ENCODE peak calls at places on chromosomes 4 and X, in five cellular contexts. A, S, J, G and Y are unnamed samples.

GRCh38 chr4:118968006-118968405 is 79.4 kb downstream of the SYNPO2 start:
- DNase-seq in A (peak), J (no peak), G (peak), S (peak), Y (no peak)

GRCh38 chr4:173243321-173243720 is 74.7 kb downstream of the GALNT7 start:
- DNase-seq in G (no peak), J (no peak), S (peak), A (no peak), Y (no peak)

GRCh38 chr4:8198206-8198905 is 734 bp upstream of the SH3TC1 start:
- DNase-seq in J (no peak), S (no peak), A (peak), G (no peak), Y (no peak)

GRCh38 chr4:5276475-5277045 is 225.3 kb downstream of the STK32B start:
- DNase-seq in S (no peak), G (no peak), A (no peak), J (no peak), Y (no peak)

GRCh38 chr4:147826288-147826646 is 94.4 kb downstream of the ARHGAP10 start:
- DNase-seq in J (no peak), S (no peak), G (no peak), A (peak), Y (no peak)

GRCh38 chr4:77393981-77394380 is 211.6 kb upstream of the CXCL13 start:
- DNase-seq in J (no peak), A (no peak), S (no peak), G (no peak), Y (no peak)

GRCh38 chr4:18441676-18442075 is 420.1 kb upstream of the LCORL start:
- DNase-seq in S (no peak), J (no peak), A (no peak), G (no peak), Y (no peak)

GRCh38 chr4:94889523-94889922 is 131.8 kb downstream of the BMPR1B start:
- DNase-seq in A (no peak), G (no peak), J (no peak), S (no peak), Y (no peak)

GRCh38 chr4:153465583-153465921 is 608 bp upstream of the TMEM131L start:
- DNase-seq in J (peak), G (peak), A (peak), S (peak), Y (peak)

GRCh38 chrX:131828482-131828881 is 194.6 kb upstream of the STK26 start:
- DNase-seq in J (no peak), G (no peak), S (no peak), A (no peak), Y (no peak)

GRCh38 chr4:147110968-147111367 is 165.3 kb upstream of the TTC29 start:
- DNase-seq in G (no peak), A (no peak), S (peak), J (no peak), Y (no peak)

GRCh38 chr4:108838451-108838850 is 75.6 kb upstream of the ETNPPL start:
- DNase-seq in J (no peak), S (no peak), A (no peak), G (no peak), Y (no peak)

GRCh38 chr4:140816806-140817205 is 60.6 kb upstream of the TBC1D9 start:
- DNase-seq in J (no peak), G (no peak), S (no peak), A (no peak), Y (no peak)

GRCh38 chr4:8351931-8352367 is 82.4 kb downstream of the HTRA3 start:
- DNase-seq in A (no peak), J (no peak), S (peak), G (no peak), Y (no peak)

GRCh38 chrX:13398073-13398823 is 78.4 kb upstream of the ATXN3L start:
- DNase-seq in A (peak), S (peak), J (no peak), G (no peak), Y (no peak)

GRCh38 chr4:105186701-105187158 is 40.1 kb downstream of the TET2 start:
- DNase-seq in S (peak), A (no peak), G (no peak), J (no peak), Y (no peak)

GRCh38 chr4:92514632-92515031 is 210.9 kb downstream of the GRID2 start:
- DNase-seq in S (no peak), G (no peak), A (no peak), J (no peak), Y (no peak)

GRCh38 chr4:161160718-161161117 is 1003.1 kb downstream of the FSTL5 start:
- DNase-seq in G (no peak), J (no peak), A (no peak), S (no peak), Y (no peak)

GRCh38 chrX:40411350-40412111 is 169.2 kb upstream of the ATP6AP2 start:
- DNase-seq in A (no peak), S (no peak), J (no peak), G (peak), Y (no peak)

GRCh38 chrX:23616361-23616760 is 50.9 kb upstream of the PRDX4 start:
- DNase-seq in G (peak), J (no peak), A (no peak), S (peak), Y (no peak)

GRCh38 chr4:22473268-22473667 is 42.6 kb downstream of the ADGRA3 start:
- DNase-seq in S (peak), G (no peak), A (no peak), J (no peak), Y (no peak)

GRCh38 chr4:121913667-121914066 is 38.2 kb downstream of the TRPC3 start:
- DNase-seq in J (no peak), A (no peak), S (no peak), G (no peak), Y (no peak)

GRCh38 chr4:10011885-10012284 is 9.4 kb downstream of the SLC2A9 start:
- DNase-seq in S (no peak), G (no peak), A (no peak), J (no peak), Y (no peak)

GRCh38 chr4:1766336-1767057 is 26.6 kb upstream of the FGFR3 start:
- DNase-seq in A (peak), S (no peak), J (no peak), G (no peak), Y (no peak)
- TF ChIP-seq CTCF in A (no peak), S (no peak), J (no peak), G (no peak), Y (no peak)

DNA sequence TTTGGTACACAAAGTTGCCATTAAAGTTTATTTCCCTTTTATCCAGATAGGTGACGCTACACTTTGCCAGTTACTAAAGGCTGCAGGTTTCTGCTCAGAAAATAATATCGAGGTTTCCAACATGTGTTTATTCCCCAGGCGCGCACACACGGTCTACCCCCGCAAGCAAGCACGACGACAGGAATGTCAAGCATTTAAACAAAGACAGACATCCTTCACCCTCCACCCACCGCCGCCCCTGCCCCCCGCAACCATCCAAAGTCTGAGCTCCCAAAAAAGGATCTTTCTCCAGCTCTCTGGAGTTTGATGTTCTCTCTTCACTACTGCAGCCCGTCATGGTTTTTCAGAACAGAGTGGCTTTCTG is 1.3 kb upstream of the PCDH7 start:
- DNase-seq in G (no peak), A (no peak), J (no peak), S (peak), Y (peak)
- TF ChIP-seq CTCF in G (no peak), A (no peak), J (no peak), S (peak), Y (no peak)

DNA sequence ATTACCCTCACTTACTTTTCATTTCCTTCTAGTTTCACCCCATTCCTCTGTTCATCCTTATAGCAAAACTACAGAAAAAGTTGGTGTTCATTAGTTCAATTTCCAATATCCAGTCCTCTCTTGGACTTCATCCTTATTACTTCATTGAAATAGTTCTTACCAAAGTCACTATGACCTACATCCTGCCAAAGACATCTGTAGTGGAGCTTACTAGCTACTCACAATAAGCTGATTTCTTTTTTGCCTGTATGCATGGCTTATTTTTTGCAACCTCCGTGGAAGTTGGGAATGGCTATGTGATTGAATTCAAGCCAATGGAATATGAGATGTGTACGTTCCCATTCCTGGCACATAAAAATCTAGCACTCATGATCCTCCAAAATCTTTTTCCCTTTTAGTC is 4.6 kb upstream of the CDKL2 start:
- DNase-seq in G (no peak), A (no peak), J (no peak), S (peak), Y (no peak)
- TF ChIP-seq CTCF in G (no peak), A (no peak), J (no peak), S (no peak), Y (no peak)

GRCh38 chr4:43843501-43843900 is 605.1 kb downstream of the KCTD8 start:
- DNase-seq in G (no peak), J (no peak), S (peak), A (no peak), Y (no peak)
- TF ChIP-seq CTCF in G (no peak), J (peak), S (peak), A (no peak), Y (no peak)

GRCh38 chr4:48908687-48909086 is 2.1 kb upstream of the OCIAD2 start:
- DNase-seq in G (no peak), S (no peak), J (no peak), A (no peak), Y (no peak)

GRCh38 chr4:48905363-48906015 is 1.1 kb downstream of the OCIAD2 start:
- DNase-seq in G (no peak), S (peak), J (no peak), A (peak), Y (no peak)

GRCh38 chr4:48907706-48908477 is 1.3 kb upstream of the OCIAD2 start:
- DNase-seq in G (no peak), J (no peak), S (no peak), A (no peak), Y (no peak)

GRCh38 chr4:48904541-48905142 is 1.9 kb downstream of the OCIAD2 start:
- DNase-seq in J (no peak), S (peak), A (no peak), G (no peak), Y (no peak)

GRCh38 chr4:48906283-48907173 is at the start of gene OCIAD2:
- DNase-seq in G (peak), S (peak), J (peak), A (peak), Y (peak)
- TF ChIP-seq CTCF in G (peak), S (no peak), J (peak), A (peak), Y (no peak)

DNA sequence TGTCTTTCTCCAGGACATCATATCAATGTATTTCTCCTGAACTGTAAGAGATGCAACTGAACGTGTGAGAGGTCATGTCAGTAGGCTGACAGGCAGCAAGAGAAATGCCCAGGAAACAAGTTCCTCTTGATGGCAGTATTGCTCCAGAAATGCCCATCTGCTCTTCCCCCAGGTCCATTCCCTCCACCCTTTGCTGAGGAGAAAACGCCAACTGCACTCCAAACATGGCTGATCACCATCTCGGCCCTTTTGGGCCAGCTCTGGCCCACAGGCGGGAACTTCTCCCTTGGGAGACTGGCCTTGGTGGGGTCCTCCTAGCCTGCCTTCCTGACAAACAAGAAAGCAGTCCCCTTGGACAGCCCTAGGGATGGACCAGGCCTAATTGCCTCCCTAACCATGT is 276.5 kb upstream of the AGTR2 start:
- DNase-seq in A (peak), G (peak), S (peak), J (no peak), Y (no peak)
- TF ChIP-seq CTCF in A (no peak), G (no peak), S (peak), J (peak), Y (no peak)